ENCODE peak calls at places on chromosome 20, in five cellular contexts. P is mesothelial cell of epicardium; G is activated naive CD4-positive, alpha-beta T cell; Q is EH; L is endothelial cell. Z is an unnamed sample.

GRCh38 chr20:11274137-11274536 is 600.3 kb upstream of the JAG1 start:
- DNase-seq in P (no peak), G (no peak), Q (peak), L (peak), Z (no peak)

GRCh38 chr20:48124181-48124782 is 339.0 kb upstream of the SULF2 start:
- DNase-seq in P (no peak), G (no peak), Q (no peak), L (no peak), Z (no peak)

GRCh38 chr20:50870572-50871161 is 60.6 kb downstream of the ADNP start:
- DNase-seq in P (peak), G (no peak), Q (peak), L (peak), Z (no peak)

GRCh38 chr20:38165089-38165965 is at the start of gene TGM2:
- DNase-seq in P (peak), G (no peak), Q (peak), L (peak), Z (peak)

GRCh38 chr20:24892522-24892921 is 56.5 kb upstream of the CST7 start:
- DNase-seq in P (no peak), G (no peak), Q (no peak), L (no peak), Z (peak)

GRCh38 chr20:13671500-13672288 is 33.0 kb upstream of the TASP1 start:
- DNase-seq in P (no peak), G (no peak), Q (peak), L (no peak), Z (no peak)

GRCh38 chr20:50366270-50367103 is 143.7 kb upstream of the PTPN1 start:
- DNase-seq in P (no peak), G (peak), Q (peak), L (no peak), Z (no peak)

GRCh38 chr20:10647471-10647870 is 26.3 kb downstream of the JAG1 start:
- DNase-seq in P (no peak), G (no peak), Q (peak), L (no peak), Z (no peak)